ENCODE peak calls at places on chromosome 14, in eight cellular contexts. N is right cardiac atrium, D is GM23248, O is dorsolateral prefrontal cortex, V is small intestine, P is body of pancreas, T is A673, W is Peyer's patch. A is an unnamed sample.

GRCh38 chr14:89576960-89577359 is 159.9 kb upstream of the FOXN3 start:
- DNase-seq in D (no peak), V (no peak), O (no peak), T (no peak), P (no peak), N (no peak), W (no peak), A (no peak)

GRCh38 chr14:102140027-102140749 is 491 bp downstream of the WDR20 start:
- DNase-seq in V (peak; percentile 54), T (peak; percentile 24), W (peak; percentile 69), O (peak; percentile 49), N (peak; percentile 69), P (peak; percentile 36), D (peak; percentile 69), A (no peak)

GRCh38 chr14:36751920-36752319 is 90.3 kb downstream of the PAX9 start:
- DNase-seq in N (no peak), T (no peak), O (no peak), P (no peak), D (no peak), V (no peak), W (no peak), A (no peak)

GRCh38 chr14:59189281-59189821 is 884 bp downstream of the DAAM1 start:
- DNase-seq in V (no peak), T (peak; percentile 22), D (peak; percentile 66), W (no peak), O (peak; percentile 27), P (peak; percentile 26), N (peak; percentile 62), A (peak; percentile 62)

GRCh38 chr14:64337901-64338615 is 43.9 kb upstream of the ESR2 start:
- DNase-seq in N (no peak), O (peak; percentile 58), W (no peak), D (peak; percentile 87), T (peak; percentile 76), P (peak; percentile 59), V (peak; percentile 43), A (peak; percentile 49)

GRCh38 chr14:36975834-36976233 is 196.6 kb downstream of the SLC25A21 start:
- DNase-seq in W (no peak), D (no peak), T (peak; percentile 36), V (no peak), P (no peak), N (no peak), O (no peak), A (no peak)

GRCh38 chr14:32947792-32948191 is 9.1 kb downstream of the NPAS3 start:
- DNase-seq in O (no peak), W (no peak), D (no peak), V (no peak), P (no peak), N (no peak), T (peak; percentile 90), A (no peak)

GRCh38 chr14:89013698-89014569 is 189.5 kb downstream of the TTC8 start:
- DNase-seq in W (no peak), T (no peak), P (no peak), O (no peak), N (no peak), D (no peak), V (no peak), A (no peak)

GRCh38 chr14:79702197-79702596 is 509.1 kb downstream of the DIO2 start:
- DNase-seq in O (no peak), P (no peak), D (no peak), W (no peak), T (no peak), V (no peak), N (no peak), A (no peak)

GRCh38 chr14:86935241-86935640 is 1057.7 kb downstream of the GALC start:
- DNase-seq in P (no peak), D (no peak), T (peak; percentile 20), O (no peak), N (no peak), V (no peak), W (no peak), A (no peak)

GRCh38 chr14:104800600-104801283 is at the start of gene ZBTB42:
- DNase-seq in T (peak; percentile 64), D (peak; percentile 70), N (peak; percentile 91), O (no peak), P (peak; percentile 94), V (peak; percentile 90), W (peak; percentile 94), A (no peak)

GRCh38 chr14:32623300-32624093 is 294.4 kb downstream of the AKAP6 start:
- DNase-seq in P (no peak), D (peak; percentile 72), N (no peak), O (no peak), W (no peak), V (no peak), T (peak; percentile 50), A (no peak)

GRCh38 chr14:54564799-54565235 is 2.1 kb upstream of the SAMD4A start:
- DNase-seq in V (no peak), W (no peak), D (peak; percentile 86), O (no peak), P (peak; percentile 22), N (no peak), T (peak; percentile 80), A (no peak)

GRCh38 chr14:100774164-100774537 is 47.5 kb downstream of the DLK1 start:
- DNase-seq in W (no peak), P (no peak), V (no peak), O (no peak), T (no peak), N (no peak), D (no peak), A (no peak)

GRCh38 chr14:85573406-85573805 is 43.5 kb downstream of the FLRT2 start:
- DNase-seq in T (no peak), O (no peak), W (no peak), N (no peak), D (peak; percentile 44), V (no peak), P (no peak), A (no peak)

GRCh38 chr14:32259368-32260013 is 56.4 kb upstream of the RNU6-8 start:
- DNase-seq in D (peak; percentile 57), N (no peak), V (peak; percentile 36), T (peak; percentile 69), O (no peak), W (no peak), P (no peak), A (no peak)

GRCh38 chr14:28767851-28768548 is 1.4 kb downstream of the FOXG1 start:
- DNase-seq in O (no peak), T (no peak), W (no peak), N (no peak), D (no peak), P (no peak), V (no peak), A (no peak)

GRCh38 chr14:88535149-88535548 is 19.7 kb downstream of the PTPN21 start:
- DNase-seq in W (no peak), N (no peak), T (peak; percentile 35), V (peak; percentile 96), O (no peak), D (peak; percentile 18), P (peak; percentile 52), A (no peak)

DNA sequence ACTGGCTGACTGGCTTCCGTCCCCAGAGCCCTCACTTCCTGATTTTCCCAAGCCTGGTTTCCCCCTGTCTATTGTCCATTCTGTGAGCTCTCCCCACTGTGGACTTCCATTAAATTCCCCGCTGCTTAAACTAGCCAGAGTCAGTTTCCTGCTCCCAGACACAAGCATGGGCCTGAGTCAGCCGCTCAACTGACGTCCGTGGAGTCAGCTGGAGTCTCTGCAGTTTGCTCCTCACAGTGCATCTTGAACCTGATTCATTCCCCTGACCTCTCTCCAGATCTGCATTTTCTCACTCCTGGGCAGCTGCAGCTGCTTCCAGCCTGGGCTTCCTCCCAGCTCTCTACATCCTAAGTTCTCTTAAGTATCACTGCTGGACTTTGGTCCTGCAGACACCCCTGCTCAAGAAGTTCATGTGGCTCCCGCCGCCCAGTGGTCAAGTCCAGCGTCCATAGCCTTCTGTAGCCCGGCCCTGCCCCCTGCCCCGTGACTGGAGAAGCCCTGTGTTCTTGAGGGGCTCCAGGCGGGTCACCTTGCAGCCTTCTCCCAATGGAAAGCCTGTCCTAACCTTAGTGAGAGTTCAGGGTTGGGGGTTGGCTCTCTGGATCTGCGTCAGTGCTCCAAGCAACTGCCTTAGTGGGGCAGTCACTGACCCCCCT is 20.0 kb downstream of the NFKBIA start:
- DNase-seq in V (peak; percentile 88), O (no peak), T (no peak), N (peak; percentile 89), D (peak; percentile 98), W (peak; percentile 82), P (no peak), A (no peak)
- H3K27ac ChIP-seq in V (peak overlapping the region; percentile 80), O (peak overlapping the region; percentile 86), T (peak overlapping the region; percentile 70), N (peak overlapping the region; percentile 79), D (peak overlapping the region; percentile 90), W (peak overlapping the region; percentile 63), P (no peak overlapping the region), A (peak overlapping the region; percentile 79)

GRCh38 chr14:97719043-97719442 is 921.9 kb downstream of the VRK1 start:
- DNase-seq in O (no peak), T (no peak), W (no peak), D (no peak), P (no peak), V (no peak), N (no peak), A (no peak)
- H3K27ac ChIP-seq in O (no peak overlapping the region), T (no peak overlapping the region), W (no peak overlapping the region), D (no peak overlapping the region), P (no peak overlapping the region), V (no peak overlapping the region), N (no peak overlapping the region), A (no peak overlapping the region)

GRCh38 chr14:51424041-51424440 is 184.0 kb downstream of the TMX1 start:
- DNase-seq in D (no peak), V (no peak), T (no peak), W (no peak), O (no peak), P (no peak), N (no peak), A (no peak)
- H3K27ac ChIP-seq in D (peak overlapping the region; percentile 38), V (no peak overlapping the region), T (no peak overlapping the region), W (peak overlapping the region; percentile 25), O (peak overlapping the region; percentile 2), P (no peak overlapping the region), N (peak overlapping the region; percentile 17), A (no peak overlapping the region)

GRCh38 chr14:35398095-35398584 is 6.4 kb downstream of the NFKBIA start:
- DNase-seq in O (no peak), P (no peak), N (no peak), W (no peak), V (peak; percentile 82), T (no peak), D (no peak), A (no peak)
- H3K27ac ChIP-seq in O (peak overlapping the region; percentile 99), P (peak overlapping the region; percentile 56), N (peak overlapping the region; percentile 9), W (peak overlapping the region; percentile 58), V (peak overlapping the region; percentile 65), T (no peak overlapping the region), D (no peak overlapping the region), A (peak overlapping the region; percentile 26)

A was measured in caudate nucleus.